ENCODE peak calls at places on chromosomes 3 and 15, in ten cellular contexts. One of them, this sample, is unnamed.

GRCh38 chr3:106457278-106458210 is 588.7 kb upstream of the CBLB start:
- DNase-seq in tibial nerve: peak
- DNase-seq in right lobe of liver: no peak
- DNase-seq in A549: peak
- DNase-seq in prostate gland: peak
- DNase-seq in Peyer's patch: no peak
- DNase-seq in heart left ventricle: peak
- DNase-seq in endothelial cell of umbilical vein: peak
- DNase-seq in IMR-90: peak
- DNase-seq in transverse colon: no peak
- DNase-seq in this sample: peak

GRCh38 chr3:29576181-29576580 is 295.3 kb downstream of the RBMS3 start:
- DNase-seq in IMR-90: no peak
- DNase-seq in tibial nerve: no peak
- DNase-seq in prostate gland: no peak
- DNase-seq in heart left ventricle: no peak
- DNase-seq in endothelial cell of umbilical vein: no peak
- DNase-seq in Peyer's patch: no peak
- DNase-seq in transverse colon: no peak
- DNase-seq in right lobe of liver: no peak
- DNase-seq in A549: no peak
- DNase-seq in this sample: no peak

GRCh38 chr3:120192579-120192978 is 92.4 kb downstream of the GPR156 start:
- DNase-seq in A549: no peak
- DNase-seq in tibial nerve: no peak
- DNase-seq in right lobe of liver: no peak
- DNase-seq in heart left ventricle: no peak
- DNase-seq in transverse colon: no peak
- DNase-seq in prostate gland: no peak
- DNase-seq in Peyer's patch: no peak
- DNase-seq in IMR-90: peak
- DNase-seq in endothelial cell of umbilical vein: no peak
- DNase-seq in this sample: no peak

GRCh38 chr3:52429779-52430415 is 15.0 kb downstream of the SEMA3G start:
- DNase-seq in endothelial cell of umbilical vein: peak
- DNase-seq in Peyer's patch: peak
- DNase-seq in A549: no peak
- DNase-seq in transverse colon: no peak
- DNase-seq in right lobe of liver: no peak
- DNase-seq in prostate gland: no peak
- DNase-seq in IMR-90: peak
- DNase-seq in heart left ventricle: peak
- DNase-seq in tibial nerve: no peak
- DNase-seq in this sample: no peak

GRCh38 chr3:193078996-193079731 is 161.5 kb upstream of the MB21D2 start:
- DNase-seq in endothelial cell of umbilical vein: no peak
- DNase-seq in tibial nerve: no peak
- DNase-seq in heart left ventricle: no peak
- DNase-seq in prostate gland: no peak
- DNase-seq in transverse colon: no peak
- DNase-seq in Peyer's patch: no peak
- DNase-seq in right lobe of liver: no peak
- DNase-seq in A549: no peak
- DNase-seq in IMR-90: no peak
- DNase-seq in this sample: no peak

GRCh38 chr3:157082305-157082981 is 77.5 kb downstream of the CCNL1 start:
- DNase-seq in tibial nerve: no peak
- DNase-seq in heart left ventricle: no peak
- DNase-seq in transverse colon: no peak
- DNase-seq in A549: no peak
- DNase-seq in endothelial cell of umbilical vein: no peak
- DNase-seq in IMR-90: peak
- DNase-seq in right lobe of liver: peak
- DNase-seq in prostate gland: peak
- DNase-seq in Peyer's patch: peak
- DNase-seq in this sample: peak

GRCh38 chr15:48332642-48333034 is 1.4 kb downstream of the DUT start:
- DNase-seq in prostate gland: no peak
- DNase-seq in IMR-90: no peak
- DNase-seq in tibial nerve: no peak
- DNase-seq in heart left ventricle: no peak
- DNase-seq in right lobe of liver: no peak
- DNase-seq in Peyer's patch: no peak
- DNase-seq in endothelial cell of umbilical vein: no peak
- DNase-seq in transverse colon: no peak
- DNase-seq in A549: no peak
- DNase-seq in this sample: no peak

GRCh38 chr15:40379853-40380252 is 2.7 kb upstream of the KNSTRN start:
- DNase-seq in Peyer's patch: no peak
- DNase-seq in right lobe of liver: peak
- DNase-seq in heart left ventricle: peak
- DNase-seq in prostate gland: no peak
- DNase-seq in A549: peak
- DNase-seq in endothelial cell of umbilical vein: peak
- DNase-seq in IMR-90: peak
- DNase-seq in tibial nerve: peak
- DNase-seq in transverse colon: peak
- DNase-seq in this sample: peak

GRCh38 chr15:65184305-65184943 is 718 bp downstream of the CLPX start:
- DNase-seq in transverse colon: peak
- DNase-seq in endothelial cell of umbilical vein: peak
- DNase-seq in tibial nerve: peak
- DNase-seq in right lobe of liver: peak
- DNase-seq in prostate gland: peak
- DNase-seq in Peyer's patch: peak
- DNase-seq in heart left ventricle: peak
- DNase-seq in A549: peak
- DNase-seq in IMR-90: peak
- DNase-seq in this sample: peak

GRCh38 chr15:65184944-65185717 is at the start of gene CLPX:
- DNase-seq in endothelial cell of umbilical vein: peak
- DNase-seq in heart left ventricle: peak
- DNase-seq in right lobe of liver: peak
- DNase-seq in prostate gland: peak
- DNase-seq in transverse colon: peak
- DNase-seq in tibial nerve: peak
- DNase-seq in IMR-90: peak
- DNase-seq in A549: peak
- DNase-seq in Peyer's patch: peak
- DNase-seq in this sample: peak

GRCh38 chr15:65183847-65184159 is 1.3 kb downstream of the CLPX start:
- DNase-seq in right lobe of liver: no peak
- DNase-seq in prostate gland: no peak
- DNase-seq in Peyer's patch: no peak
- DNase-seq in tibial nerve: no peak
- DNase-seq in A549: no peak
- DNase-seq in transverse colon: no peak
- DNase-seq in IMR-90: no peak
- DNase-seq in heart left ventricle: no peak
- DNase-seq in endothelial cell of umbilical vein: peak
- DNase-seq in this sample: no peak

GRCh38 chr15:65192016-65192415 is 6.9 kb upstream of the CLPX start:
- DNase-seq in IMR-90: peak
- DNase-seq in endothelial cell of umbilical vein: peak
- DNase-seq in prostate gland: no peak
- DNase-seq in right lobe of liver: no peak
- DNase-seq in heart left ventricle: no peak
- DNase-seq in tibial nerve: no peak
- DNase-seq in A549: peak
- DNase-seq in Peyer's patch: no peak
- DNase-seq in transverse colon: no peak
- DNase-seq in this sample: no peak

DNA sequence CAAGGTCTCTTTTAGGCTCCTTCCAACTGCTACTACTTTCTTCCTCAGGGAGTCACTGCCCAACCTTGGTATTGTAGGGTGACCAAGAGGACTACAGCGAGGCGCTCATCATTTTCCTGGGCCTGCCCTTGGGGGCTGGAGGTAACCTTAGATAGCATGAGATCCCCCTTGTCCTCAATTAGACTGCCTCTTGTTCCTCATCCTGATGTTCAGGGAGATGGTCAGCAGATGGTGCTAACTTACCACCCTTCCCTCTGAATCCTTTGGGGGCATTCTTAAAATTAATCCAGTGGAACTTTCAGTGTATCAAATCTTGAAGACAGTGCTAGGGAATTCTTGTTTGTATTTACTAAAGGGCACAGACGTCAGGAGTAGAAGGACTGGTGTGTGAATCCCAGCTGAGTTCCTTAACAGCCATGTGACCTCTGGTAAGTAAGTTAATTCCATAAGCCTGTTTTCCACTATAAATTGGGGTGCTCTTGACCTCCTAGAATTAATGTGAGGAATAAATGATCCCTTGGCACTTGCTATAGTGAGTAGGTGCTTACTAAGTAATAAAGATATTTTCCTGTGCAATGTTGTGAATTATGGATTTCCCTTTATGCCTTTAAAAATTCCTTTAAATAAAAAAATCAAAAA is 4.1 kb upstream of the CLPX start:
- DNase-seq in tibial nerve: no peak
- DNase-seq in prostate gland: no peak
- DNase-seq in Peyer's patch: no peak
- DNase-seq in endothelial cell of umbilical vein: peak
- DNase-seq in transverse colon: no peak
- DNase-seq in right lobe of liver: no peak
- DNase-seq in IMR-90: peak
- DNase-seq in heart left ventricle: no peak
- DNase-seq in A549: peak
- DNase-seq in this sample: no peak
- H3K27ac ChIP-seq in tibial nerve: no peak
- H3K27ac ChIP-seq in prostate gland: no peak
- H3K27ac ChIP-seq in Peyer's patch: no peak
- H3K27ac ChIP-seq in endothelial cell of umbilical vein: no peak
- H3K27ac ChIP-seq in transverse colon: no peak
- H3K27ac ChIP-seq in right lobe of liver: no peak
- H3K27ac ChIP-seq in IMR-90: no peak
- H3K27ac ChIP-seq in heart left ventricle: no peak
- H3K27ac ChIP-seq in A549: no peak
- H3K27ac ChIP-seq in this sample: no peak

GRCh38 chr15:67120009-67120838 is 54.8 kb downstream of the SMAD3 start:
- DNase-seq in endothelial cell of umbilical vein: peak
- DNase-seq in A549: no peak
- DNase-seq in IMR-90: no peak
- DNase-seq in transverse colon: no peak
- DNase-seq in tibial nerve: no peak
- DNase-seq in prostate gland: no peak
- DNase-seq in Peyer's patch: no peak
- DNase-seq in right lobe of liver: no peak
- DNase-seq in heart left ventricle: no peak
- DNase-seq in this sample: no peak

GRCh38 chr15:67121725-67122600 is 56.6 kb downstream of the SMAD3 start:
- DNase-seq in Peyer's patch: no peak
- DNase-seq in endothelial cell of umbilical vein: no peak
- DNase-seq in transverse colon: no peak
- DNase-seq in prostate gland: no peak
- DNase-seq in IMR-90: no peak
- DNase-seq in A549: no peak
- DNase-seq in tibial nerve: no peak
- DNase-seq in heart left ventricle: no peak
- DNase-seq in right lobe of liver: no peak
- DNase-seq in this sample: no peak

GRCh38 chr15:67118808-67119207 is 53.4 kb downstream of the SMAD3 start:
- DNase-seq in Peyer's patch: no peak
- DNase-seq in transverse colon: no peak
- DNase-seq in heart left ventricle: no peak
- DNase-seq in endothelial cell of umbilical vein: no peak
- DNase-seq in prostate gland: no peak
- DNase-seq in right lobe of liver: no peak
- DNase-seq in IMR-90: no peak
- DNase-seq in A549: no peak
- DNase-seq in tibial nerve: no peak
- DNase-seq in this sample: no peak

GRCh38 chr15:67119238-67119846 is 53.9 kb downstream of the SMAD3 start:
- DNase-seq in A549: no peak
- DNase-seq in IMR-90: no peak
- DNase-seq in prostate gland: no peak
- DNase-seq in tibial nerve: no peak
- DNase-seq in transverse colon: no peak
- DNase-seq in right lobe of liver: no peak
- DNase-seq in endothelial cell of umbilical vein: no peak
- DNase-seq in Peyer's patch: no peak
- DNase-seq in heart left ventricle: no peak
- DNase-seq in this sample: no peak

DNA sequence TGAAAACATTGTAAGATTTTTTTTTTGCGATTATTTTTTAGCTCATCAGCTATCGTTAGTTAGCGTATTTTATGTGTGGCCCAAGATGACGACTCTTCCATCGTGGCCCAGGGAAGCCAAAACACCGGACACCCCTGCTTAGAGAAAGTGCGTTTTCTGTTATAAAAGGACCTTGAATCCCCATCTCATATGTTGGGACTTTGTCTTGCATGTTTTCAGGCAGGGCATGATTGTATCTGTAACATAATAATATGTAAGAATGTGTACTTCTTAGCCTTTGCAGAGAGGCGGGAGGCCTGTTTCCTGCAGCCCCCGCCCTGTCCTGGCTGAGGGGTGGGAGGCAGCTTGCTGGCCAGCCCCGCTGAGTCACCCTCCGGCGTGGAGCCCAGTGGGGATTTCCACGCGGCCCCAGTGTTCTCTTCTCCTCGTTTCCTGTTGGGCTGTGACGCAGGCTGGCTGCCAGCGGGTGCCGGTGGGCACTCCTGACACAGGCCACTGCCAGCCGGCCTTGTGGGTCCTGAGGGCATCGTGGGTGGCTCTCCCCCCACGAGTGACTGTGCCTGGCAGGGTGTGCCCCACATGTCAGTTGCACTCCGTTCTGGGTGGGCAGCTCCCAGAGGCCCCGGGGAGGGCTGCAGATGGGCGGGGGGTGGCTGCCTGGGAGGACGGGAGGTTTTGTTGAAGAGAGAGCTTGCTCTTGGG is 55.6 kb downstream of the SMAD3 start:
- DNase-seq in IMR-90: peak
- DNase-seq in A549: peak
- DNase-seq in endothelial cell of umbilical vein: peak
- DNase-seq in transverse colon: peak
- DNase-seq in heart left ventricle: peak
- DNase-seq in right lobe of liver: peak
- DNase-seq in prostate gland: peak
- DNase-seq in Peyer's patch: peak
- DNase-seq in tibial nerve: peak
- DNase-seq in this sample: peak
- TF ChIP-seq POLR2A in IMR-90: peak
- TF ChIP-seq POLR2A in A549: no peak
- TF ChIP-seq POLR2A in endothelial cell of umbilical vein: no peak
- TF ChIP-seq POLR2A in transverse colon: peak
- TF ChIP-seq POLR2A in heart left ventricle: no peak
- TF ChIP-seq POLR2A in right lobe of liver: no peak
- TF ChIP-seq POLR2A in prostate gland: no peak
- TF ChIP-seq POLR2A in Peyer's patch: no peak
- TF ChIP-seq POLR2A in tibial nerve: no peak
- TF ChIP-seq POLR2A in this sample: peak

GRCh38 chr3:158768881-158769518 is 32.9 kb upstream of the MFSD1 start:
- DNase-seq in transverse colon: peak
- DNase-seq in tibial nerve: no peak
- DNase-seq in IMR-90: peak
- DNase-seq in heart left ventricle: peak
- DNase-seq in right lobe of liver: no peak
- DNase-seq in prostate gland: peak
- DNase-seq in endothelial cell of umbilical vein: peak
- DNase-seq in A549: peak
- DNase-seq in Peyer's patch: no peak
- DNase-seq in this sample: peak
- H3K27ac ChIP-seq in transverse colon: peak
- H3K27ac ChIP-seq in tibial nerve: peak
- H3K27ac ChIP-seq in IMR-90: peak
- H3K27ac ChIP-seq in heart left ventricle: peak
- H3K27ac ChIP-seq in right lobe of liver: peak
- H3K27ac ChIP-seq in prostate gland: peak
- H3K27ac ChIP-seq in endothelial cell of umbilical vein: peak
- H3K27ac ChIP-seq in A549: peak
- H3K27ac ChIP-seq in Peyer's patch: peak
- H3K27ac ChIP-seq in this sample: peak

GRCh38 chr3:115146032-115146417 is 1.1 kb downstream of the ZBTB20 start:
- DNase-seq in Peyer's patch: peak
- DNase-seq in transverse colon: peak
- DNase-seq in endothelial cell of umbilical vein: peak
- DNase-seq in heart left ventricle: peak
- DNase-seq in A549: peak
- DNase-seq in tibial nerve: no peak
- DNase-seq in right lobe of liver: no peak
- DNase-seq in prostate gland: peak
- DNase-seq in IMR-90: peak
- DNase-seq in this sample: peak
- TF ChIP-seq POLR2A in Peyer's patch: peak
- TF ChIP-seq POLR2A in transverse colon: peak
- TF ChIP-seq POLR2A in endothelial cell of umbilical vein: no peak
- TF ChIP-seq POLR2A in heart left ventricle: no peak
- TF ChIP-seq POLR2A in A549: no peak
- TF ChIP-seq POLR2A in tibial nerve: peak
- TF ChIP-seq POLR2A in right lobe of liver: peak
- TF ChIP-seq POLR2A in prostate gland: peak
- TF ChIP-seq POLR2A in IMR-90: no peak
- TF ChIP-seq POLR2A in this sample: no peak